ENCODE peak calls at places on chromosomes 4 and X, in four cellular contexts. X, Z, Y and E are unnamed samples. For H3K27me3, the result is how much of the 10 kb centered on the place peaks cover.

GRCh38 chr4:1208970-1209704 is 36.8 kb upstream of the SPON2 start:
- DNase-seq in Y (peak), Z (no peak), X (peak), E (no peak)

GRCh38 chr4:43564601-43565000 is 672.1 kb downstream of the GRXCR1 start:
- DNase-seq in Y (no peak), Z (no peak), X (no peak), E (no peak)

GRCh38 chrX:10015711-10016515 is 48.8 kb downstream of the CLDN34 start:
- DNase-seq in Z (no peak), Y (peak), X (peak), E (no peak)

GRCh38 chrX:150696836-150697235 is 3.6 kb downstream of the MTMR1 start:
- DNase-seq in Z (no peak), Y (no peak), X (no peak), E (no peak)

GRCh38 chrX:107355533-107355932 is 93.9 kb upstream of the FRMPD3 start:
- DNase-seq in Y (no peak), Z (no peak), X (no peak), E (no peak)

GRCh38 chrX:119272882-119273806 is 37.1 kb downstream of the PGRMC1 start:
- DNase-seq in Z (no peak), Y (peak), X (peak), E (peak)

GRCh38 chrX:133307637-133308485 is 89.7 kb upstream of the TFDP3 start:
- DNase-seq in Y (no peak), Z (no peak), X (peak), E (no peak)

GRCh38 chrX:45479196-45479834 is 278.6 kb upstream of the DIPK2B start:
- DNase-seq in Y (peak), Z (no peak), X (no peak), E (no peak)

GRCh38 chr4:39452153-39452859 is 6.4 kb downstream of the RPL9 start:
- DNase-seq in Y (no peak), Z (no peak), X (no peak), E (no peak)

GRCh38 chrX:28303486-28303885 is 283.8 kb upstream of the IL1RAPL1 start:
- DNase-seq in Z (no peak), X (no peak), Y (no peak), E (no peak)

GRCh38 chrX:41384041-41384705 is 50.2 kb downstream of the DDX3X start:
- DNase-seq in X (peak), Z (no peak), Y (peak), E (peak)

GRCh38 chr4:7351014-7351413 is 83.7 kb downstream of the PSAPL1 start:
- DNase-seq in Y (no peak), Z (no peak), X (peak), E (no peak)

GRCh38 chr4:24105183-24106039 is 215.6 kb upstream of the PPARGC1A start:
- DNase-seq in X (no peak), Z (no peak), Y (peak), E (no peak)

DNA sequence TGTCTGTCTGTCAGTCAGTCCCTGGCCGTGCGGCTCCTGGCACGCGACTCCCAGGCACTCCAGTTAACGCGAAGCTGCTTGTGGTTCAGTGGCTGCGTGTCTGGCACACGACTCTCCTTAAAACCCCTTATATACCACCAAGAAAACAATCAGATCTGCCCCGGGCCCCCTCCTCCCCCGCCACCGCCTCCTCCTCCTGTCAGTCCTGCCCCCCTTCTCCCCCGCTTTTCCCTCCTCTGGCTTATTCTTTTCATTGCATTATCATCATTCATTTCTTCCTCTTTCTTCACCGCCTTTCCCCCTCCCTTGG is at the start of gene NEUROG2:
- DNase-seq in X (no peak), Y (no peak), Z (no peak), E (no peak)
- H3K27me3 ChIP-seq in X (half or more), Y (half or more), Z (half or more), E (half or more)

DNA sequence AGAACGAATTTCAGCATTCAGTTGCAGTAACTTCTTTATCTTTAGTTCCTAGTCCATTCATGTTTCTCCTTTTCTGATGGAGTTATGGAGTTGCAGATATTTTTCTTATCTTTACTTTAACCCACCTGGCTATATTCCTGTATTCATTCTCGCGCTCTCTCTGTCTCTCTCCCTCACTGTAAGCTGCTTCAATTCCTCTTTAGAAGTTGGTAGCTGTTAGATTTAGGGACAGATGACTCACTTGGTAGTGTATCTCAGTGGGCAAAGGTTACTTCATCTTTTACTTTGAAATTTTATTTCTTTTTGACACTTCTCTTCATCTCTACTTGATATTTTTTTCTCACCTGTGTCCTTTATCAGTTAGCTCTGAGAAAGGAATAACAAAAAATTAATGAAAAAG is 49.6 kb upstream of the BRS3 start:
- DNase-seq in X (no peak), Z (no peak), Y (no peak), E (no peak)
- H3K27ac ChIP-seq in X (no peak), Z (no peak), Y (no peak), E (no peak)

GRCh38 chr4:22474636-22475310 is 41.1 kb downstream of the ADGRA3 start:
- DNase-seq in X (no peak), Z (no peak), Y (no peak), E (no peak)
- TF ChIP-seq CTCF in X (no peak), Z (no peak), Y (no peak), E (no peak)

GRCh38 chr4:3767569-3768288 is 1.5 kb downstream of the ADRA2C start:
- DNase-seq in X (no peak), Z (no peak), Y (peak), E (no peak)

GRCh38 chr4:3771167-3771809 is 5.1 kb downstream of the ADRA2C start:
- DNase-seq in Z (no peak), X (no peak), Y (no peak), E (no peak)

GRCh38 chr4:3770323-3771166 is 4.4 kb downstream of the ADRA2C start:
- DNase-seq in Y (no peak), X (no peak), Z (no peak), E (no peak)

GRCh38 chr4:3768842-3769641 is 2.9 kb downstream of the ADRA2C start:
- DNase-seq in Y (no peak), X (no peak), Z (no peak), E (no peak)

GRCh38 chr4:3769642-3770184 is 3.5 kb downstream of the ADRA2C start:
- DNase-seq in Y (no peak), X (no peak), Z (no peak), E (no peak)
- H3K27me3 ChIP-seq in Y (under half), X (half or more), Z (under half), E (under half)

DNA sequence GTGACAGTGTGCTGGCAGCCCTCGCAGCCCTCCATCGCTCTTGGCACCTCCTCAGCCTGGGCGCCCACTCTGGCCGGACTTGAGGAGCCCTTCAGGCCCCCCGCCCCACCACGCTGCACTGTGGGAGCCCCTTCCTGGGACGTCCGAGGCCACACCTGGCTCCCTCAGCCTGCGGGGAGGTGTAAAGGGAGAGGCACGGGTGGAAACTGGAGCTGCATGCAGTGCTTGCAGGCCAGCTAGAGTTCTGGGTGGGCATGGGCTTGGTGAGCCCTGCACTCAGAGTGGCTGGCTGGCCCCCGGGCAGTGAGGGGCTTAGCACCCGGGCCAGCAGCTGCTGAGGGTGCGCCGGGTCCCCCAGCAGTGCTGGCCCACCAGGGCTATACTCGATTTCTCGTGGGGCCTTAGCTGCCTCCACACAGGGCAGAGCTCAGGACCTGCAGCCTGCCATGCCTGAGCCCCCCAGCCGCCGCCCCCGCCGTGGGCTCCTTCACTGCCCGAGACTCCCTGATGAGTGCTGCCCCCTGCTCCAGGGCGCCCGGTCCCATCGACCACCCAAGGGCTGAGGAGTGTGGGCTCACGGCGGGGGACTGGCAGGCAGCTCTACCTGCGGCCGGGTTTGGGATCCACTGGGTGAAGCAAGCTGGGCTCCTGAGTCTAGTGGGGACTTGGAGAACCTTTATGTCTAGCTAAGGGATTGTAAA is 1672.7 kb upstream of the PCDH7 start:
- DNase-seq in Z (no peak), X (no peak), Y (no peak), E (no peak)
- H3K27ac ChIP-seq in Z (no peak), X (no peak), Y (no peak), E (no peak)

GRCh38 chr4:140756292-140757219 is at the start of gene TBC1D9:
- DNase-seq in Z (no peak), Y (peak), X (peak), E (no peak)
- TF ChIP-seq CTCF in Z (no peak), Y (no peak), X (no peak), E (no peak)